ENCODE peak calls at places on chromosomes 16 and 17, in ten cellular contexts. One of them, this sample, is unnamed.

GRCh38 chr17:30554839-30555751 is 77.9 kb downstream of the GOSR1 start:
- DNase-seq in heart left ventricle: no peak
- DNase-seq in lung: no peak
- DNase-seq in NCI-H1930: peak
- DNase-seq in A673: no peak
- DNase-seq in GOT3: no peak
- DNase-seq in C1 segment of cervical spinal cord: no peak
- DNase-seq in mammary epithelial cell: no peak
- DNase-seq in CD8-positive, alpha-beta memory T cell: no peak
- DNase-seq in stimulated activated CD8-positive, alpha-beta memory T cell treated with anti-CD3 and anti-CD28 coated beads, Interleukin-4, amount 100 ng/mL, for 4 hours: no peak
- DNase-seq in this sample: no peak

GRCh38 chr17:66461343-66461995 is 159.1 kb downstream of the PRKCA start:
- DNase-seq in heart left ventricle: no peak
- DNase-seq in lung: no peak
- DNase-seq in NCI-H1930: no peak
- DNase-seq in A673: no peak
- DNase-seq in GOT3: no peak
- DNase-seq in C1 segment of cervical spinal cord: no peak
- DNase-seq in mammary epithelial cell: no peak
- DNase-seq in CD8-positive, alpha-beta memory T cell: no peak
- DNase-seq in stimulated activated CD8-positive, alpha-beta memory T cell treated with anti-CD3 and anti-CD28 coated beads, Interleukin-4, amount 100 ng/mL, for 4 hours: no peak
- DNase-seq in this sample: no peak

GRCh38 chr17:68682913-68683312 is 81.7 kb upstream of the FAM20A start:
- DNase-seq in heart left ventricle: no peak
- DNase-seq in lung: no peak
- DNase-seq in NCI-H1930: no peak
- DNase-seq in A673: peak
- DNase-seq in GOT3: no peak
- DNase-seq in C1 segment of cervical spinal cord: no peak
- DNase-seq in mammary epithelial cell: no peak
- DNase-seq in CD8-positive, alpha-beta memory T cell: no peak
- DNase-seq in stimulated activated CD8-positive, alpha-beta memory T cell treated with anti-CD3 and anti-CD28 coated beads, Interleukin-4, amount 100 ng/mL, for 4 hours: no peak
- DNase-seq in this sample: no peak

GRCh38 chr17:73786286-73786743 is 142.1 kb upstream of the SDK2 start:
- DNase-seq in heart left ventricle: no peak
- DNase-seq in lung: no peak
- DNase-seq in NCI-H1930: no peak
- DNase-seq in A673: no peak
- DNase-seq in GOT3: no peak
- DNase-seq in C1 segment of cervical spinal cord: no peak
- DNase-seq in mammary epithelial cell: no peak
- DNase-seq in CD8-positive, alpha-beta memory T cell: no peak
- DNase-seq in stimulated activated CD8-positive, alpha-beta memory T cell treated with anti-CD3 and anti-CD28 coated beads, Interleukin-4, amount 100 ng/mL, for 4 hours: no peak
- DNase-seq in this sample: no peak

GRCh38 chr17:44931376-44931775 is 16.1 kb upstream of the GFAP start:
- DNase-seq in heart left ventricle: no peak
- DNase-seq in lung: no peak
- DNase-seq in NCI-H1930: no peak
- DNase-seq in A673: no peak
- DNase-seq in GOT3: no peak
- DNase-seq in C1 segment of cervical spinal cord: no peak
- DNase-seq in mammary epithelial cell: no peak
- DNase-seq in CD8-positive, alpha-beta memory T cell: no peak
- DNase-seq in stimulated activated CD8-positive, alpha-beta memory T cell treated with anti-CD3 and anti-CD28 coated beads, Interleukin-4, amount 100 ng/mL, for 4 hours: no peak
- DNase-seq in this sample: no peak

GRCh38 chr17:9725575-9725974 is 65.8 kb downstream of the DHRS7C start:
- DNase-seq in heart left ventricle: no peak
- DNase-seq in lung: no peak
- DNase-seq in NCI-H1930: no peak
- DNase-seq in A673: no peak
- DNase-seq in GOT3: no peak
- DNase-seq in C1 segment of cervical spinal cord: peak
- DNase-seq in mammary epithelial cell: no peak
- DNase-seq in CD8-positive, alpha-beta memory T cell: no peak
- DNase-seq in stimulated activated CD8-positive, alpha-beta memory T cell treated with anti-CD3 and anti-CD28 coated beads, Interleukin-4, amount 100 ng/mL, for 4 hours: no peak
- DNase-seq in this sample: peak

GRCh38 chr17:8126306-8127066 is 2.6 kb upstream of the HES7 start:
- DNase-seq in heart left ventricle: no peak
- DNase-seq in lung: no peak
- DNase-seq in NCI-H1930: peak
- DNase-seq in A673: peak
- DNase-seq in GOT3: no peak
- DNase-seq in C1 segment of cervical spinal cord: no peak
- DNase-seq in mammary epithelial cell: peak
- DNase-seq in CD8-positive, alpha-beta memory T cell: peak
- DNase-seq in stimulated activated CD8-positive, alpha-beta memory T cell treated with anti-CD3 and anti-CD28 coated beads, Interleukin-4, amount 100 ng/mL, for 4 hours: no peak
- DNase-seq in this sample: no peak

GRCh38 chr17:18967806-18968744 is 16.1 kb downstream of the SLC5A10 start:
- DNase-seq in heart left ventricle: no peak
- DNase-seq in lung: no peak
- DNase-seq in NCI-H1930: no peak
- DNase-seq in A673: no peak
- DNase-seq in GOT3: no peak
- DNase-seq in C1 segment of cervical spinal cord: no peak
- DNase-seq in mammary epithelial cell: peak
- DNase-seq in CD8-positive, alpha-beta memory T cell: no peak
- DNase-seq in stimulated activated CD8-positive, alpha-beta memory T cell treated with anti-CD3 and anti-CD28 coated beads, Interleukin-4, amount 100 ng/mL, for 4 hours: no peak
- DNase-seq in this sample: peak

GRCh38 chr16:19282101-19282500 is 3.4 kb upstream of the CLEC19A start:
- DNase-seq in heart left ventricle: no peak
- DNase-seq in lung: no peak
- DNase-seq in NCI-H1930: no peak
- DNase-seq in A673: no peak
- DNase-seq in GOT3: no peak
- DNase-seq in C1 segment of cervical spinal cord: no peak
- DNase-seq in mammary epithelial cell: no peak
- DNase-seq in CD8-positive, alpha-beta memory T cell: no peak
- DNase-seq in stimulated activated CD8-positive, alpha-beta memory T cell treated with anti-CD3 and anti-CD28 coated beads, Interleukin-4, amount 100 ng/mL, for 4 hours: no peak
- DNase-seq in this sample: no peak

GRCh38 chr17:1179635-1180433 is at the start of gene ABR:
- DNase-seq in heart left ventricle: peak
- DNase-seq in lung: no peak
- DNase-seq in NCI-H1930: peak
- DNase-seq in A673: peak
- DNase-seq in GOT3: no peak
- DNase-seq in C1 segment of cervical spinal cord: no peak
- DNase-seq in mammary epithelial cell: peak
- DNase-seq in CD8-positive, alpha-beta memory T cell: peak
- DNase-seq in stimulated activated CD8-positive, alpha-beta memory T cell treated with anti-CD3 and anti-CD28 coated beads, Interleukin-4, amount 100 ng/mL, for 4 hours: peak
- DNase-seq in this sample: no peak

This sample was measured in epithelial cell of esophagus.